ENCODE peak calls at places on chromosomes 2 and 18, in five cellular contexts. E, R, G, L and U are unnamed samples.

GRCh38 chr2:109193807-109194702 is 65.0 kb downstream of the SH3RF3 start:
- DNase-seq in E (no peak), R (no peak), G (peak), L (no peak), U (no peak)

GRCh38 chr2:240203031-240203841 is 62.8 kb upstream of the OTOS start:
- DNase-seq in E (no peak), R (no peak), G (peak), L (no peak), U (no peak)

GRCh38 chr2:39772086-39772811 is 6.8 kb downstream of the THUMPD2 start:
- DNase-seq in E (peak), R (no peak), G (no peak), L (no peak), U (no peak)

GRCh38 chr2:203841654-203842053 is 25.9 kb upstream of the CTLA4 start:
- DNase-seq in E (no peak), R (no peak), G (no peak), L (no peak), U (no peak)

GRCh38 chr2:9639000-9639602 is 8.3 kb upstream of the YWHAQ start:
- DNase-seq in E (no peak), R (no peak), G (no peak), L (no peak), U (no peak)

GRCh38 chr2:106990307-106990706 is 104.3 kb upstream of the ST6GAL2 start:
- DNase-seq in E (peak), R (no peak), G (no peak), L (no peak), U (no peak)

GRCh38 chr2:96879545-96880040 is 9.7 kb upstream of the SEMA4C start:
- DNase-seq in E (no peak), R (no peak), G (no peak), L (no peak), U (no peak)

GRCh38 chr2:210477496-210477895 is 937 bp upstream of the LANCL1 start:
- DNase-seq in E (peak), R (no peak), G (no peak), L (peak), U (peak)

GRCh38 chr18:54769526-54770464 is 58.5 kb upstream of the RAB27B start:
- DNase-seq in E (no peak), R (no peak), G (no peak), L (no peak), U (no peak)